ENCODE peak calls at places on chromosome 1, in five cellular contexts. One of them, this sample, is unnamed.

GRCh38 chr1:200362421-200362820 is 47.4 kb downstream of the ZNF281 start:
- DNase-seq in fibroblast of mammary gland: no peak
- DNase-seq in effector memory CD8-positive, alpha-beta T cell: no peak
- DNase-seq in skeletal muscle cell: no peak
- DNase-seq in fibroblast of the aortic adventitia: no peak
- DNase-seq in this sample: no peak

GRCh38 chr1:170666661-170667060 is 2.7 kb downstream of the PRRX1 start:
- DNase-seq in effector memory CD8-positive, alpha-beta T cell: no peak
- DNase-seq in skeletal muscle cell: no peak
- DNase-seq in fibroblast of mammary gland: no peak
- DNase-seq in fibroblast of the aortic adventitia: no peak
- DNase-seq in this sample: no peak

GRCh38 chr1:206821493-206821892 is 43.9 kb upstream of the IL20 start:
- DNase-seq in fibroblast of mammary gland: no peak
- DNase-seq in effector memory CD8-positive, alpha-beta T cell: no peak
- DNase-seq in fibroblast of the aortic adventitia: no peak
- DNase-seq in skeletal muscle cell: no peak
- DNase-seq in this sample: no peak

GRCh38 chr1:214472362-214472761 is 79.0 kb downstream of the PTPN14 start:
- DNase-seq in fibroblast of mammary gland: no peak
- DNase-seq in effector memory CD8-positive, alpha-beta T cell: no peak
- DNase-seq in skeletal muscle cell: no peak
- DNase-seq in fibroblast of the aortic adventitia: peak; percentile 45
- DNase-seq in this sample: no peak

GRCh38 chr1:87866416-87866815 is 537.7 kb downstream of the LMO4 start:
- DNase-seq in skeletal muscle cell: no peak
- DNase-seq in fibroblast of the aortic adventitia: no peak
- DNase-seq in fibroblast of mammary gland: no peak
- DNase-seq in effector memory CD8-positive, alpha-beta T cell: no peak
- DNase-seq in this sample: no peak

GRCh38 chr1:18299441-18300338 is 181.0 kb upstream of the KLHDC7A start:
- DNase-seq in fibroblast of mammary gland: peak; percentile 1
- DNase-seq in fibroblast of the aortic adventitia: no peak
- DNase-seq in skeletal muscle cell: no peak
- DNase-seq in effector memory CD8-positive, alpha-beta T cell: no peak
- DNase-seq in this sample: no peak

GRCh38 chr1:29550119-29550841 is 314.0 kb downstream of the PTPRU start:
- DNase-seq in fibroblast of mammary gland: no peak
- DNase-seq in skeletal muscle cell: no peak
- DNase-seq in effector memory CD8-positive, alpha-beta T cell: no peak
- DNase-seq in fibroblast of the aortic adventitia: no peak
- DNase-seq in this sample: no peak

GRCh38 chr1:41870076-41870562 is 48.6 kb downstream of the HIVEP3 start:
- DNase-seq in skeletal muscle cell: no peak
- DNase-seq in fibroblast of the aortic adventitia: peak; percentile 53
- DNase-seq in effector memory CD8-positive, alpha-beta T cell: no peak
- DNase-seq in fibroblast of mammary gland: peak; percentile 67
- DNase-seq in this sample: no peak

GRCh38 chr1:205204552-205204951 is 7.0 kb downstream of the DSTYK start:
- DNase-seq in skeletal muscle cell: no peak
- DNase-seq in fibroblast of the aortic adventitia: peak; percentile 34
- DNase-seq in fibroblast of mammary gland: peak; percentile 39
- DNase-seq in effector memory CD8-positive, alpha-beta T cell: no peak
- DNase-seq in this sample: no peak

GRCh38 chr1:159980076-159980475 is 26.0 kb upstream of the SLAMF9 start:
- DNase-seq in fibroblast of mammary gland: no peak
- DNase-seq in skeletal muscle cell: no peak
- DNase-seq in fibroblast of the aortic adventitia: no peak
- DNase-seq in effector memory CD8-positive, alpha-beta T cell: no peak
- DNase-seq in this sample: no peak

GRCh38 chr1:45621895-45622266 is 2.0 kb downstream of the CCDC17 start:
- DNase-seq in fibroblast of mammary gland: no peak
- DNase-seq in fibroblast of the aortic adventitia: no peak
- DNase-seq in effector memory CD8-positive, alpha-beta T cell: no peak
- DNase-seq in skeletal muscle cell: no peak
- DNase-seq in this sample: no peak

GRCh38 chr1:229129306-229130027 is 141.4 kb upstream of the RAB4A start:
- DNase-seq in skeletal muscle cell: no peak
- DNase-seq in fibroblast of mammary gland: no peak
- DNase-seq in effector memory CD8-positive, alpha-beta T cell: peak; percentile 60
- DNase-seq in fibroblast of the aortic adventitia: no peak
- DNase-seq in this sample: no peak

This sample was measured in AG04449.